ENCODE peak calls at places on chromosomes 1 and 21, in eight cellular contexts. A is CD4-positive, alpha-beta memory T cell; H is IMR-90; D is heart right ventricle; V is heart left ventricle; X is adipocyte; Z is H1; W is fibroblast of mammary gland. U is an unnamed sample.

GRCh38 chr1:174023438-174023837 is 1.3 kb upstream of the RC3H1 start:
- DNase-seq in D (no peak), H (peak; percentile 50), A (no peak), V (no peak), W (no peak), Z (no peak), X (no peak), U (peak; percentile 75)

GRCh38 chr1:196433000-196433399 is 175.2 kb downstream of the KCNT2 start:
- DNase-seq in V (no peak), W (no peak), X (no peak), A (no peak), D (no peak), Z (no peak), H (peak; percentile 4), U (no peak)

GRCh38 chr1:82153282-82153630 is 352.5 kb downstream of the ADGRL2 start:
- DNase-seq in Z (no peak), A (no peak), D (no peak), X (peak; percentile 69), W (no peak), H (no peak), V (no peak), U (no peak)

GRCh38 chr1:221939598-221939997 is 197.7 kb upstream of the DUSP10 start:
- DNase-seq in A (no peak), W (no peak), X (no peak), V (no peak), H (no peak), Z (no peak), D (no peak), U (no peak)

GRCh38 chr1:169049258-169049936 is 57.1 kb upstream of the ATP1B1 start:
- DNase-seq in D (no peak), A (no peak), X (no peak), Z (no peak), H (no peak), W (no peak), V (no peak), U (no peak)

GRCh38 chr1:9815150-9815549 is 8.6 kb downstream of the CLSTN1 start:
- DNase-seq in Z (no peak), W (no peak), D (no peak), X (peak; percentile 44), A (no peak), V (no peak), H (no peak), U (no peak)

GRCh38 chr21:45850181-45850580 is 131.4 kb upstream of the COL6A1 start:
- DNase-seq in H (no peak), W (no peak), X (no peak), D (no peak), Z (no peak), V (no peak), A (no peak), U (no peak)

GRCh38 chr1:156475568-156476500 is 24.7 kb downstream of the MEF2D start:
- DNase-seq in W (peak; percentile 95), A (no peak), X (no peak), V (peak; percentile 76), H (peak; percentile 99), Z (no peak), D (peak; percentile 77), U (peak; percentile 86)

GRCh38 chr1:12648741-12649140 is 4.9 kb downstream of the AADACL4 start:
- DNase-seq in A (no peak), V (no peak), Z (no peak), W (no peak), X (no peak), H (no peak), D (no peak), U (no peak)

GRCh38 chr1:83512371-83513004 is 486.4 kb downstream of the TTLL7 start:
- DNase-seq in A (no peak), V (no peak), D (no peak), X (no peak), Z (no peak), H (no peak), W (no peak), U (no peak)

GRCh38 chr1:41473738-41474362 is 10.6 kb downstream of the EDN2 start:
- DNase-seq in D (no peak), W (no peak), Z (no peak), X (no peak), A (no peak), H (no peak), V (no peak), U (no peak)
- H3K4me3 ChIP-seq in D (no peak overlapping the region), W (no peak overlapping the region), Z (no peak overlapping the region), X (no peak overlapping the region), A (no peak overlapping the region), H (no peak overlapping the region), V (no peak overlapping the region), U (no peak overlapping the region)

GRCh38 chr1:97919568-97920261 is 1.1 kb downstream of the DPYD start:
- DNase-seq in Z (no peak), A (no peak), D (no peak), H (peak; percentile 53), V (no peak), X (peak; percentile 82), W (peak; percentile 58), U (no peak)

GRCh38 chr1:97913506-97913905 is 7.3 kb downstream of the DPYD start:
- DNase-seq in X (no peak), Z (no peak), H (no peak), V (no peak), D (no peak), W (no peak), A (no peak), U (no peak)

GRCh38 chr1:97920275-97920831 is 481 bp downstream of the DPYD start:
- DNase-seq in W (peak; percentile 38), V (no peak), H (peak; percentile 31), A (peak; percentile 10), X (no peak), D (no peak), Z (no peak), U (no peak)

GRCh38 chr1:97920832-97921571 is at the start of gene DPYD:
- DNase-seq in Z (peak; percentile 86), A (peak; percentile 84), V (peak; percentile 92), H (peak; percentile 85), D (peak; percentile 90), W (peak; percentile 79), X (peak; percentile 94), U (peak; percentile 93)

GRCh38 chr1:97918961-97919360 is 1.9 kb downstream of the DPYD start:
- DNase-seq in H (no peak), W (no peak), D (no peak), X (no peak), A (no peak), Z (no peak), V (no peak), U (no peak)
- H3K4me3 ChIP-seq in H (peak overlapping the region; percentile 26), W (peak overlapping the region; percentile 90), D (peak overlapping the region; percentile 75), X (peak overlapping the region; percentile 92), A (no peak overlapping the region), Z (no peak overlapping the region), V (peak overlapping the region; percentile 83), U (no peak overlapping the region)

GRCh38 chr1:44808063-44808937 is at the start of gene BTBD19:
- DNase-seq in H (peak; percentile 91), V (peak; percentile 90), Z (peak; percentile 84), D (peak; percentile 86), A (peak; percentile 26), W (peak; percentile 89), X (peak; percentile 98), U (peak; percentile 67)
- H3K4me3 ChIP-seq in H (peak within 1 kb of the TSS; percentile 40), V (peak within 1 kb of the TSS; percentile 42), Z (peak within 1 kb of the TSS; percentile 37), D (peak within 1 kb of the TSS; percentile 38), A (peak within 1 kb of the TSS; percentile 57), W (peak within 1 kb of the TSS; percentile 42), X (peak within 1 kb of the TSS; percentile 80), U (no peak within 1 kb of the TSS)

GRCh38 chr1:20710450-20711284 is 7.1 kb downstream of the KIF17 start:
- DNase-seq in Z (no peak), X (no peak), D (no peak), V (no peak), W (no peak), H (no peak), A (no peak), U (no peak)
- H3K4me3 ChIP-seq in Z (no peak overlapping the region), X (no peak overlapping the region), D (no peak overlapping the region), V (no peak overlapping the region), W (no peak overlapping the region), H (no peak overlapping the region), A (no peak overlapping the region), U (no peak overlapping the region)

DNA sequence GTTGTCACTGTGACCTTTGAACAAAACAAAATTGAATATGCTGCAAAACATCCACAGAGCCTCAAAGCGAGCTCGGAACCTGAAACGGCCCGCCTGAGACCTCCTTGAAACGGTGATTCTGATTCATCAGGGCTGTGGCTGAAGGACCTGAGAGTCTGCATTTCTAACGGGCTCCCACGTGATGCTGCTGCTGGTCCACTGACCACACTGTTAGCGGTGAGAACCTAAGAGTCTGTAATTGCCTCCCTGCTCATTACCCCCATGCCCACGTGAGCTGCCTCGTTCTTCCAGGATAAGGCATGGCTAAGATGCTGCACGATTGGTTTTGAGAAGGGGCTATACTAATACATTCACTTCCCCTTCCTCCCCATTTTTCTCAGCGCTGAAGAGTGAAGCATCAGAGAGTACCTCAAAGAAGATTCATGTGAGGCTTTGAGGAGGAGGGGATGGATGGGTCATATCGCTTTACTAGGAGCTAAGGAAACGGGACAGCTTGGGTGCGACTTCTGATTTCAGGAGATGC is 9.7 kb downstream of the TLR5 start:
- DNase-seq in V (no peak), W (no peak), X (no peak), D (no peak), Z (no peak), H (no peak), A (no peak), U (no peak)
- H3K4me3 ChIP-seq in V (peak overlapping the region; percentile 45), W (no peak overlapping the region), X (peak overlapping the region; percentile 46), D (no peak overlapping the region), Z (peak overlapping the region; percentile 63), H (no peak overlapping the region), A (no peak overlapping the region), U (no peak overlapping the region)

GRCh38 chr21:36297938-36298572 is 21.9 kb upstream of the MORC3 start:
- DNase-seq in X (peak; percentile 3), D (no peak), A (peak; percentile 85), V (peak; percentile 49), Z (no peak), H (peak; percentile 15), W (no peak), U (peak; percentile 18)
- H3K4me3 ChIP-seq in X (no peak overlapping the region), D (no peak overlapping the region), A (peak overlapping the region; percentile 17), V (no peak overlapping the region), Z (no peak overlapping the region), H (no peak overlapping the region), W (no peak overlapping the region), U (no peak overlapping the region)

U was measured in body of pancreas.